ENCODE peak calls at places on chromosome 10, in eight cellular contexts. S is cardiac muscle cell, H is amniotic epithelial cell, G is breast epithelium, Z is endothelial cell of umbilical vein, E is HEK293T, X is dermis blood vessel endothelial cell, V is GM12891. R is an unnamed sample.

GRCh38 chr10:70903262-70903921 is 15.0 kb upstream of the PCBD1 start:
- DNase-seq in X (peak), Z (peak), E (peak), H (peak), V (peak), G (peak), S (peak), R (peak)

GRCh38 chr10:108544500-108545120 is 1378.7 kb downstream of the XPNPEP1 start:
- DNase-seq in X (peak), E (peak), S (peak), Z (peak), V (no peak), H (peak), G (peak), R (peak)

GRCh38 chr10:117005454-117006055 is 568 bp upstream of the SHTN1 start:
- DNase-seq in S (peak), H (no peak), G (no peak), E (peak), V (no peak), X (peak), Z (no peak), R (peak)

GRCh38 chr10:121313119-121313858 is 285.0 kb downstream of the FGFR2 start:
- DNase-seq in S (peak), G (peak), Z (peak), H (no peak), X (no peak), E (no peak), V (no peak), R (no peak)

GRCh38 chr10:123478112-123478511 is 188.0 kb upstream of the GPR26 start:
- DNase-seq in G (no peak), H (no peak), Z (no peak), V (no peak), X (no peak), S (no peak), E (no peak), R (no peak)

GRCh38 chr10:111698711-111699110 is 484.9 kb downstream of the GPAM start:
- DNase-seq in E (no peak), X (no peak), H (no peak), Z (no peak), G (no peak), V (no peak), S (no peak), R (no peak)

GRCh38 chr10:79404231-79404609 is 41.2 kb downstream of the ZCCHC24 start:
- DNase-seq in V (no peak), H (peak), S (peak), G (peak), Z (peak), X (no peak), E (no peak), R (no peak)

GRCh38 chr10:30980951-30981616 is 50.6 kb downstream of the ZNF438 start:
- DNase-seq in S (peak), X (peak), E (no peak), Z (peak), G (no peak), V (no peak), H (peak), R (no peak)